ENCODE peak calls at places on chromosome 15, in ten cellular contexts. T is mesothelial cell of epicardium; S is H4; K is spleen; O is NCI-H1694; F is RCC 7860; V is K562; E is T follicular helper cell; L is RPMI8226; H is activated naive CD4-positive, alpha-beta T cell treated with anti-CD3 and anti-CD28 coated beads, Interleukin-2, amount 10 ng/mL, durations not matched to agents 7 days and 5 days. A is an unnamed sample.

GRCh38 chr15:39860200-39860599 is 59.9 kb downstream of the GPR176 start:
- DNase-seq in T (no peak), S (no peak), K (no peak), O (no peak), F (no peak), V (no peak), E (no peak), L (no peak), H (no peak), A (no peak)

GRCh38 chr15:70066422-70066821 is 31.3 kb downstream of the TLE3 start:
- DNase-seq in T (no peak), S (no peak), K (no peak), O (no peak), F (no peak), V (no peak), E (no peak), L (no peak), H (no peak), A (no peak)

GRCh38 chr15:78930577-78931388 is 14.1 kb downstream of the CTSH start:
- DNase-seq in T (no peak), S (peak), K (peak), O (no peak), F (peak), V (no peak), E (no peak), L (peak), H (peak), A (no peak)

GRCh38 chr15:44501768-44502366 is 35.1 kb upstream of the EIF3J start:
- DNase-seq in T (no peak), S (peak), K (no peak), O (no peak), F (peak), V (peak), E (no peak), L (peak), H (no peak), A (peak)

GRCh38 chr15:65766422-65767263 is 25.4 kb downstream of the DENND4A start:
- DNase-seq in T (no peak), S (peak), K (no peak), O (no peak), F (no peak), V (no peak), E (no peak), L (no peak), H (no peak), A (no peak)

GRCh38 chr15:45522931-45523331 is 376 bp upstream of the SLC30A4 start:
- DNase-seq in T (no peak), S (peak), K (no peak), O (no peak), F (no peak), V (no peak), E (no peak), L (peak), H (no peak), A (peak)

GRCh38 chr15:85615930-85616329 is 178.8 kb downstream of the KLHL25 start:
- DNase-seq in T (no peak), S (peak), K (no peak), O (no peak), F (no peak), V (peak), E (no peak), L (peak), H (no peak), A (peak)

GRCh38 chr15:40582726-40583246 is 11.3 kb upstream of the KNL1 start:
- DNase-seq in T (no peak), S (no peak), K (no peak), O (no peak), F (no peak), V (peak), E (no peak), L (no peak), H (no peak), A (no peak)

GRCh38 chr15:89496155-89497098 is at the start of gene RHCG:
- DNase-seq in T (peak), S (no peak), K (no peak), O (no peak), F (no peak), V (peak), E (no peak), L (peak), H (peak), A (peak)

GRCh38 chr15:41544650-41545015 is 576 bp upstream of the RPAP1 start:
- DNase-seq in T (no peak), S (peak), K (peak), O (no peak), F (no peak), V (no peak), E (no peak), L (no peak), H (no peak), A (no peak)

GRCh38 chr15:77617507-77618285 is 15.0 kb downstream of the LINGO1 start:
- DNase-seq in T (no peak), S (peak), K (no peak), O (no peak), F (peak), V (peak), E (no peak), L (peak), H (no peak), A (peak)

GRCh38 chr15:40293905-40294895 is 11.3 kb upstream of the ANKRD63 start:
- DNase-seq in T (no peak), S (no peak), K (peak), O (no peak), F (no peak), V (no peak), E (no peak), L (no peak), H (no peak), A (no peak)

GRCh38 chr15:69149163-69149562 is 11.3 kb upstream of the GLCE start:
- DNase-seq in T (no peak), S (no peak), K (no peak), O (no peak), F (no peak), V (no peak), E (no peak), L (no peak), H (no peak), A (no peak)

GRCh38 chr15:72227192-72227586 is 3.8 kb downstream of the PKM start:
- DNase-seq in T (no peak), S (peak), K (no peak), O (no peak), F (peak), V (no peak), E (peak), L (peak), H (peak), A (peak)

GRCh38 chr15:48402778-48403177 is 71.5 kb downstream of the DUT start:
- DNase-seq in T (no peak), S (no peak), K (no peak), O (no peak), F (no peak), V (no peak), E (no peak), L (no peak), H (no peak), A (no peak)

GRCh38 chr15:51380999-51381806 is 39.7 kb downstream of the GLDN start:
- DNase-seq in T (no peak), S (peak), K (no peak), O (peak), F (peak), V (peak), E (no peak), L (peak), H (peak), A (peak)

GRCh38 chr15:99170476-99171065 is 65.7 kb downstream of the SYNM start:
- DNase-seq in T (no peak), S (no peak), K (no peak), O (no peak), F (no peak), V (no peak), E (no peak), L (no peak), H (no peak), A (no peak)

GRCh38 chr15:61051570-61052031 is 177.5 kb downstream of the RORA start:
- DNase-seq in T (no peak), S (peak), K (no peak), O (peak), F (no peak), V (no peak), E (no peak), L (peak), H (no peak), A (peak)

GRCh38 chr15:98330692-98331435 is 317.5 kb upstream of the IGF1R start:
- DNase-seq in T (no peak), S (no peak), K (no peak), O (no peak), F (no peak), V (no peak), E (no peak), L (no peak), H (no peak), A (no peak)

GRCh38 chr15:45372032-45372995 is 6.0 kb downstream of the GATM start:
- DNase-seq in T (no peak), S (no peak), K (no peak), O (no peak), F (no peak), V (no peak), E (no peak), L (no peak), H (no peak), A (no peak)

GRCh38 chr15:55434989-55435825 is 26.9 kb downstream of the PIERCE2 start:
- DNase-seq in T (no peak), S (peak), K (no peak), O (peak), F (peak), V (peak), E (no peak), L (peak), H (no peak), A (peak)

GRCh38 chr15:82909080-82909815 is 43.3 kb downstream of the HOMER2 start:
- DNase-seq in T (no peak), S (no peak), K (no peak), O (no peak), F (no peak), V (no peak), E (no peak), L (no peak), H (no peak), A (no peak)

GRCh38 chr15:67807141-67807540 is 18.2 kb upstream of the SKOR1 start:
- DNase-seq in T (no peak), S (no peak), K (peak), O (no peak), F (no peak), V (no peak), E (no peak), L (no peak), H (no peak), A (no peak)

A was measured in A673.